ENCODE peak calls at places on chromosomes 3 and 15, in seven cellular contexts. V, L, W, Y, H, S and O are unnamed samples.

GRCh38 chr15:23038741-23039150 is 623 bp downstream of the TUBGCP5 start:
- DNase-seq in V (peak), L (no peak), W (no peak), Y (peak), H (no peak), S (peak), O (peak)

GRCh38 chr3:40719660-40720287 is 195.0 kb downstream of the ZNF621 start:
- DNase-seq in V (no peak), L (no peak), W (no peak), Y (no peak), H (no peak), S (peak), O (peak)

GRCh38 chr3:132554437-132554836 is 42.6 kb upstream of the ACKR4 start:
- DNase-seq in V (no peak), L (no peak), W (no peak), Y (peak), H (no peak), S (peak), O (peak)

GRCh38 chr3:105729662-105730061 is 139.2 kb downstream of the CBLB start:
- DNase-seq in V (no peak), L (no peak), W (no peak), Y (peak), H (no peak), S (peak), O (peak)

GRCh38 chr15:60831540-60831939 is 352.6 kb upstream of the ICE2 start:
- DNase-seq in V (no peak), L (no peak), W (no peak), Y (no peak), H (no peak), S (no peak), O (no peak)

GRCh38 chr3:100256724-100257123 is 4.1 kb upstream of the TBC1D23 start:
- DNase-seq in V (no peak), L (no peak), W (no peak), Y (no peak), H (no peak), S (peak), O (no peak)

GRCh38 chr3:119579366-119580147 is at the start of gene ADPRH:
- DNase-seq in V (peak), L (peak), W (peak), Y (peak), H (peak), S (peak), O (peak)

GRCh38 chr3:47006145-47006651 is 26.7 kb downstream of the NBEAL2 start:
- DNase-seq in V (peak), L (no peak), W (peak), Y (no peak), H (no peak), S (no peak), O (no peak)

GRCh38 chr3:51813539-51813938 is 34.5 kb upstream of the IQCF6 start:
- DNase-seq in V (peak), L (peak), W (no peak), Y (no peak), H (peak), S (no peak), O (no peak)

GRCh38 chr15:48647963-48648362 is 2.5 kb upstream of the FBN1 start:
- DNase-seq in V (peak), L (no peak), W (no peak), Y (no peak), H (no peak), S (peak), O (peak)

GRCh38 chr15:85709250-85709649 is 85.5 kb downstream of the KLHL25 start:
- DNase-seq in V (no peak), L (no peak), W (no peak), Y (no peak), H (no peak), S (no peak), O (no peak)

GRCh38 chr15:85708402-85708932 is 86.3 kb downstream of the KLHL25 start:
- DNase-seq in V (peak), L (no peak), W (no peak), Y (peak), H (no peak), S (peak), O (peak)

GRCh38 chr15:85710340-85710842 is 84.3 kb downstream of the KLHL25 start:
- DNase-seq in V (no peak), L (no peak), W (no peak), Y (no peak), H (no peak), S (no peak), O (no peak)

GRCh38 chr15:85706779-85707518 is 87.8 kb downstream of the KLHL25 start:
- DNase-seq in V (peak), L (no peak), W (no peak), Y (peak), H (peak), S (peak), O (peak)

DNA sequence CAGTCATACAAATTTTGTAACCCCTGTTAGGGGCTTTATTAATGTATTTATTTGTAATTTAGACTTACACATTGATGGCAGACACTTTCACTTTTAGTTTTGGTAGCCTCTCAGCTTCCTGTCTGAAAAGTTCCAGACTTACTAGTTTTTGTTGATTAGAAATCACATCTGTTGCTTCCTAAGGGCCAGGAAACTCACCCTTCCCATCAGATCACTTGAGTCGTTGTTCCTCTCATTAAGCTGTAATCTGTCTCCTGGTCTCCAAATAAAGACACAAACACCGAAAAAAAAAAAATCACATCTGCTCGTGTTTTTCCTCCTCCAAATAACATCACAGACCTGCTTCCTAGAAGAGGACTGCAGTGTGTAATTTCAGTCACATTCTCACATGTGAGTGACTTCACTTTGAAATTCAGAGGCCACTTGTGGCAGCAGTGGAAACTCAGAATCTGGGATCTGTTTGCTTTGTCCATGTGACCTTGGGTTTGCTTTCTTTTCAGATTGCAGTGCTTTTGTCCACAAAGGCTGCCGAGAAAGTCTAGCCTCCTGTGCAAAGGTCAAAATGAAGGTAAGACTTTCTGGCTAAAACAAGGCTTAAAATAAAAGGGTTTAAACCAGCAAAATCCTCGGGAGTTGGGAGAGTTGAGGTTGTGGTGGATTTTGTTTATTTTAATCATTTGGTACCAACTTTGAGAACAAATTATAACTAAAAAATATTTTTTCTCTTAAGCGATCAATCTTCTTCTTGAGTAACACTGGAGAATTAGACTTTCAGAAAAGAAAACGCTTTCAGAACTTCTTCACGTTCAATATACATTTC is 87.0 kb downstream of the KLHL25 start:
- DNase-seq in V (peak), L (no peak), W (no peak), Y (peak), H (no peak), S (peak), O (peak)
- TF ChIP-seq CTCF in V (no peak), L (no peak), W (no peak), Y (no peak), H (no peak), S (no peak), O (no peak)

GRCh38 chr3:170419301-170420087 is 826 bp downstream of the CLDN11 start:
- DNase-seq in V (no peak), L (peak), W (no peak), Y (peak), H (peak), S (peak), O (peak)
- H3K4me3 ChIP-seq in V (no peak), L (peak), W (peak), Y (peak), H (peak), S (peak), O (peak)

DNA sequence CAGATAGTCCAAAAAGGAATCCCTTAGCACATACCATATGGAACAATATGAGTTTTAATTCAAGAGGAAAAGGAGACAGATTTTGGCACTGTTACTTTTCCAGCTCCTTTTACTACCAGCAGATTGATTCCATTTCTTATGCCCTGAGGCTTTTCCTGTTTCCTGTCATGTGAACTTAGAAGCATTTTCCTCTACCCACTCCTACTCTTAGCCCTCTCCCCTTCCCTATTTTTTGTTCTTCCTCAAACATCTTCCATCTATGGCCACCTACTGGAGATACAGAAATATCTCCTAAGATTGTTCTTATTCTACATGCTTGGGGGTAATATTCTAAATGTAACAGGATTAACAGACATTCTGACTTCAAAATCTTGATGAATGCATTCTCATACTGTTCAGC is 207.8 kb downstream of the CHST2 start:
- DNase-seq in V (no peak), L (no peak), W (no peak), Y (peak), H (no peak), S (no peak), O (no peak)
- TF ChIP-seq CTCF in V (no peak), L (no peak), W (no peak), Y (no peak), H (no peak), S (no peak), O (peak)

DNA sequence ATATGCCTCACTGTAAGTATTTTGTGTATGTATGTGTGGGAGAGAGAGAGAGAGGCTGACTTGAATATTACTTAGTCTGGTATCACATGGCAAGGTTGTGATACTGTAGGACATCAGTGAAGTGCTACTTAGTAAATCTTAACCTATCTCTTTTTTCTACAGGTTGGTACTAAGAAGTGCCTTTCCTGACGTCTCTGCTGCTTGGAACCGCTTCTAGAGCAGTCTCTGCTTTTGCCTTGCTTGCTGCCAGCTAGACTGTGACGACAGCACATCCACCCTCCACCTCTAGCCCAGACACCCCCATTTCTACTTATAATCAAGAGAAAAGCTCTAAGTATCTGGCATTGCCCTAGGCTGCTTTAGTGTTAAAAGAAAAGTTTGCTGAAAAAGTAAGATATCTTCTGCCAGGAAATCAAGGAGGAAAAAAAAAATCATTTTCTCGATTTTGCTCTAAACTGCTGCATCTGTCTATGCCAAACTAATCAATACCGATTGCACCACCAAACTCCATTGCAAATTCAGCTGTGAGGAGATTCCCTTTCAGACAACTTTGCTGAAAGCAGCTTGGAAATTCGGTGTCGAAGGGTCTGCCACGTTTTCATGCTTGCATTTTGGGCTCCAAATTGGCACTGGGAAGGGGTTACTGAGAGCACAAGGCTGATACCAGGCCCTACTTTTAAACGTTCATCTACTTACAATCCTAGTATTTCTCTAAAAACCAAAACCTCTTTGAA is 30.7 kb downstream of the MBNL1 start:
- DNase-seq in V (peak), L (no peak), W (no peak), Y (no peak), H (no peak), S (no peak), O (no peak)
- H3K4me3 ChIP-seq in V (peak), L (peak), W (peak), Y (no peak), H (peak), S (peak), O (peak)

DNA sequence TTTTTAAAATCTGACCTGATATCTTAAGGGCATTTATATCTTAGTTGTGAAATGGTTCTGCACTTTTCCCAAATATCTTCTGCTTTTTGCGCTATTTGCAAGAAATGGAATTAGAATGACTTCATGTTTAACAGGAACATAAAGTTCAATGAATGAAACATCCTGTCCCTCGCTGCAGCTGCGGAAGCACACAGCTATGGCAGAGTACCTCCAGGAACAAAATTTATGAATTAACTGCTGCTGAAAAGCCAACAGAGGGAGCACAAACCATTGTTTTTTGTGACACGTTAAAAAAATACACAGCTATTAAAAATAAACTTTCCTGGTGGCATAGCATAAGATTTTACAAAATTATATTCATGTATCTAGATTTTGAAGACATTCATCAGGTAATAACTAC is 404.4 kb upstream of the MDFIC2 start:
- DNase-seq in V (peak), L (peak), W (no peak), Y (peak), H (peak), S (peak), O (peak)
- TF ChIP-seq CTCF in V (peak), L (peak), W (peak), Y (peak), H (peak), S (peak), O (peak)

DNA sequence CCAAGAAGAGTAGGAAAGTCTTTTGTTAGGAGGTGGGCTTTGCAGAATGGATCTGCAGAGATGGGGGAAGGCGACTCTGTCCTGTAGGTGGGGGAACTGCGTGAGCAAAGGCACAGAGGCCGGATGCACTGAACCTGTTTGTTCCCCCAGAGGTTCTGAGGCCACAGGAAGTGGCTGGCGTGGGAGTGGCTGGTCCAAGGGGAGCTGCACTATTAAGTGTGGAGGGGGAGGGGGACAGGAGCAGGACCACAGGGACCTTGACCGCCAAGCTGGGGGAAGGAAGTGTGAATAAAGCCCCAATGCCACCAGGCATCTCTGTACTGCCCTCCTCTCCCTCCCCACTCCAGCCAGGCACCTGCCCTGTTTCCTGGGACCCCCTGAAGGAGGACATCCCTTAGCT is 51.8 kb downstream of the CYP11A1 start:
- DNase-seq in V (no peak), L (no peak), W (no peak), Y (no peak), H (peak), S (no peak), O (no peak)
- H3K4me3 ChIP-seq in V (no peak), L (no peak), W (no peak), Y (no peak), H (no peak), S (no peak), O (no peak)

DNA sequence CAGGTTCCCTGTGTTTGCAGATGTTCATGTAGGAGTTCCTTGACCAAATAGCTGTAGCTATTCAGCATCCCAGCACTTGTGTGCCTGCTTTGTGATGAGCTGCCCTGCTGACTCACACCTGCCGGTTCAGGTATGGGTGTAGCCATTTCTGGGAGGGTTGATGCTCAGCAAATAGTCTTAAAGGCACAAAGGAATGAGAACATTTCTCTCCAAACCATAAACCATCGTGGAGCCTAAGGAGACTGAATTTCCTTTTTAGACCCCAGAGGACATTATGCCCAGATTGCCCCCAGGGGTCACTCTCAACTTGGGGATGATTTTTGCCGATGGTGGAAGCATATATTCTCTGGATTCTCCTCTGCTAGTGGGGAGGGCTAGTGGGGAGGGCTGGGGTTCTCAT is 80.6 kb downstream of the ADAMTSL3 start:
- DNase-seq in V (no peak), L (no peak), W (no peak), Y (no peak), H (peak), S (no peak), O (peak)
- TF ChIP-seq CTCF in V (no peak), L (no peak), W (no peak), Y (no peak), H (peak), S (peak), O (peak)

DNA sequence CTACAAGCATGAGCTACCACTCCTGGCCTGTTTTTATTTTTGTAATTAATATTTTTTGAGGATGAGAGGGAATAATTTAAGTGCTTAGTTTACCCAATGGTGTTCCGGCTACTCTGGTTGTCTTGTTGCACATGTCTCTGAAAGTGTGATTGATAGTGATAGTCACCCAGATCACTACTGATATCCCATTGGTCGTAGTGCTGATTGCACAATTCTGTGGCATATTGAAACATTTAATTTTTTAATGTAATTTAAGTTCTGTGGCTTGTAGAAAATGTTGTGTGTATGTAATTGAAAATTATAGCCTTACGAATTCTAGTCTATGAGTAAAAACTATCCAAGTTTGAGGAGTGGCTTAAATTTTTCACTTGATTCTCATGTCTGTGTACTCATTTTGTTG is 11.9 kb downstream of the ARIH2 start:
- DNase-seq in V (no peak), L (no peak), W (no peak), Y (no peak), H (no peak), S (no peak), O (no peak)
- H3K4me3 ChIP-seq in V (no peak), L (no peak), W (no peak), Y (no peak), H (no peak), S (no peak), O (no peak)